ENCODE peak calls at places on chromosomes 7 and 10, in seven cellular contexts. T is AG09309; L is WTC11; V is nephron progenitor cell; Q is neural crest cell; J is CD8-positive, alpha-beta T cell; E is AG04450. H is an unnamed sample.

GRCh38 chr10:343231-344215 is 208.3 kb downstream of the ZMYND11 start:
- DNase-seq in T (no peak), L (no peak), V (no peak), Q (no peak), J (no peak), E (no peak), H (no peak)

GRCh38 chr10:50470345-50470744 is 153.4 kb downstream of the SGMS1 start:
- DNase-seq in T (no peak), L (no peak), V (no peak), Q (no peak), J (no peak), E (no peak), H (peak; percentile 19)

GRCh38 chr10:83863283-83863966 is 275.9 kb upstream of the GHITM start:
- DNase-seq in T (no peak), L (no peak), V (no peak), Q (no peak), J (no peak), E (no peak), H (no peak)

GRCh38 chr10:119531067-119531466 is 11.5 kb downstream of the RGS10 start:
- DNase-seq in T (no peak), L (no peak), V (no peak), Q (no peak), J (no peak), E (peak; percentile 52), H (no peak)

GRCh38 chr10:52447931-52448353 is 133.9 kb downstream of the DKK1 start:
- DNase-seq in T (no peak), L (no peak), V (no peak), Q (no peak), J (no peak), E (no peak), H (no peak)

GRCh38 chr7:80771523-80771922 is 133.1 kb downstream of the CD36 start:
- DNase-seq in T (no peak), L (no peak), V (no peak), Q (no peak), J (no peak), E (no peak), H (no peak)

GRCh38 chr7:27251513-27252306 is 9.1 kb downstream of the EVX1 start:
- DNase-seq in T (no peak), L (no peak), V (peak; percentile 66), Q (no peak), J (no peak), E (no peak), H (no peak)

GRCh38 chr10:73876971-73877370 is 2.6 kb upstream of the CAMK2G start:
- DNase-seq in T (no peak), L (no peak), V (no peak), Q (no peak), J (no peak), E (no peak), H (no peak)

GRCh38 chr7:12257582-12257981 is 46.5 kb downstream of the TMEM106B start:
- DNase-seq in T (no peak), L (no peak), V (no peak), Q (no peak), J (no peak), E (no peak), H (no peak)

GRCh38 chr10:97687785-97688781 is 1.0 kb upstream of the AVPI1 start:
- DNase-seq in T (peak; percentile 89), L (no peak), V (no peak), Q (no peak), J (no peak), E (no peak), H (no peak)

GRCh38 chr7:964401-965231 is 10.1 kb upstream of the ADAP1 start:
- DNase-seq in T (peak; percentile 52), L (peak; percentile 20), V (no peak), Q (no peak), J (no peak), E (no peak), H (peak; percentile 58)
- TF ChIP-seq CTCF in T (peak; percentile 49), L (no peak), V (no peak), Q (peak; percentile 30), J (no peak), E (peak; percentile 32), H (peak; percentile 40)

DNA sequence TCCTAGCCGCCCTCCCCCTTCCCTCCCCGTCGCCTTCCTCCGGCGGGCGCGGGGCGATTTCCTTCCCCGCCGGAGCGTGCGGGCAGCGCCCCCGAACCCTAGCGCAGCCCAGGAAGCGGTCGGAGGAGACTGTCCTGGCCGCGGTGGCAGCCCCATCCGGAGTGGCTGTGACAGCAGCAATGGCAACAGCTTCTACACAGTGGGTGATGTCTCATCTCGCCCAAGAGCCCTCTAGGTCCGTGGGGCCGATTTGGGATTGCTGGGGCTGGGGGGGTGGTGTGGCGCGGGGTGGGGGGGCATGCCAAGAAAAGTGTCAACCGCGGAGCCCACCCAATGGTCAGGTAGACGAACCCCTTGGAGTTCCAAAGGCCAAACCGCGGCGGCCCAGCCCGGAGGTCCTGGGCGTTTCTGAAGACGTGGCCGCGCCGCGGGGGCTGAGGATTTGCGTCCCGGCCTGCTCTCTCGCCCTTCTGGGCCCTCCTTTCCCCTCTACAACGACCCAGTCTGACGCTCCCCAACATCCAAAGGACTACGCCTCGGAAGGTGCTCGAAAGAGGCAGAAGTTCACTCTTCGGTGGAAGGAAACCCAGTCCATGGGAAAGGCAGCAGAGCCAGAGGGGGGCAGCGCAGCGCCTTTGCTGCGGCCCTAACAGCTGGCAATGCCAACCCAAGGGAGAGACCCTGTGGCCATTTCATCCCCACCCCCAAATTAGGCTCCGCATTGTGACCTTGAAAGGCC is 603 bp upstream of the TWIST1 start:
- DNase-seq in T (no peak), L (peak; percentile 29), V (peak; percentile 41), Q (no peak), J (no peak), E (no peak), H (peak; percentile 47)
- TF ChIP-seq CTCF in T (peak; percentile 34), L (no peak), V (no peak), Q (no peak), J (no peak), E (peak; percentile 44), H (peak; percentile 40)

GRCh38 chr7:31102151-31102972 is 50.3 kb downstream of the ADCYAP1R1 start:
- DNase-seq in T (no peak), L (no peak), V (no peak), Q (no peak), J (no peak), E (no peak), H (no peak)
- TF ChIP-seq CTCF in T (no peak), L (no peak), V (no peak), Q (no peak), J (no peak), E (no peak), H (no peak)

GRCh38 chr10:103706047-103706446 is 149.3 kb downstream of the SH3PXD2A start:
- DNase-seq in T (no peak), L (no peak), V (no peak), Q (no peak), J (no peak), E (no peak), H (no peak)
- TF ChIP-seq CTCF in T (no peak), L (no peak), V (no peak), Q (no peak), J (no peak), E (peak; percentile 10), H (no peak)

GRCh38 chr7:98329100-98329871 is 47.8 kb downstream of the BRI3 start:
- DNase-seq in T (no peak), L (no peak), V (no peak), Q (no peak), J (no peak), E (no peak), H (no peak)

GRCh38 chr7:98329974-98330373 is 48.5 kb downstream of the BRI3 start:
- DNase-seq in T (peak; percentile 82), L (no peak), V (no peak), Q (no peak), J (no peak), E (no peak), H (peak; percentile 77)

GRCh38 chr7:98334077-98334476 is 52.6 kb downstream of the BRI3 start:
- DNase-seq in T (no peak), L (no peak), V (no peak), Q (no peak), J (no peak), E (no peak), H (no peak)

GRCh38 chr7:98335411-98335977 is 54.0 kb downstream of the BRI3 start:
- DNase-seq in T (no peak), L (no peak), V (no peak), Q (no peak), J (no peak), E (no peak), H (no peak)

GRCh38 chr7:98330926-98331529 is 49.5 kb downstream of the BRI3 start:
- DNase-seq in T (no peak), L (no peak), V (no peak), Q (no peak), J (no peak), E (no peak), H (no peak)
- TF ChIP-seq CTCF in T (no peak), L (no peak), V (no peak), Q (no peak), J (no peak), E (no peak), H (no peak)

GRCh38 chr10:129417882-129418281 is 49.2 kb upstream of the MGMT start:
- DNase-seq in T (no peak), L (no peak), V (no peak), Q (no peak), J (no peak), E (no peak), H (peak; percentile 1)
- TF ChIP-seq CTCF in T (no peak), L (no peak), V (no peak), Q (no peak), J (no peak), E (no peak), H (no peak)

DNA sequence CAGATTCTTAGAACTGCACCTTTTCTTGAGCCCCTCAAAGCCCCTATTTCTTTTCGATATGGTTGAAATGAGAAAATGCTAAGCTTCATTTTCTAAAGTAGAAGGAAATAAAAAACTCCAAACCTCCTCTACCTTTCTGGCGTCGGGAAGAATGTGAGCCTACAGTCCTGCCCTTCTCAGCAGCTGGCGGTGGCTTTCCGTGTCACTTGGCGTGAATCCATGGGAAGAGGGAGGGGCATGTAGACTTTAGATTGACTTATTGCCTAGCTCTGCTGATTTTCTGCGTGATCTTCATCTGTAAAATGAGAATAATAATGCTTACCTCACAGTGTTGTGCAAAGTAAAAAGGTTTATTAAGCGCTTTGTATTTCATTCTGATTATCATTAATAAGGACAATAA is 35.0 kb downstream of the PRR15 start:
- DNase-seq in T (no peak), L (no peak), V (no peak), Q (no peak), J (no peak), E (no peak), H (no peak)
- TF ChIP-seq CTCF in T (no peak), L (no peak), V (no peak), Q (no peak), J (no peak), E (no peak), H (no peak)

H was measured in cardiac muscle cell.